ENCODE peak calls at places on chromosomes 7 and 10, in nine cellular contexts. V is stimulated activated naive CD8-positive, alpha-beta T cell treated with anti-CD3 and anti-CD28 coated beads, Interleukin-15, amount 100 ng/mL, for 72 hours; Q is GM23338; E is activated T-cell treated with anti-CD3 and anti-CD28 coated beads, Interleukin-2, amount 50 U/mL, for 72 hours; G is gastroesophageal sphincter; D is memory B cell; U is esophagus mucosa; F is Panc1; P is mucosa of descending colon. W is an unnamed sample.
A peak's percentile ranks its signal among the peaks of the same experiment; 100 is the strongest.

GRCh38 chr10:6980353-6980752 is 400.3 kb upstream of the PRKCQ start:
- ATAC-seq in V (no peak), Q (no peak), E (no peak), G (no peak), D (no peak), U (no peak), F (no peak), P (no peak), W (no peak)

GRCh38 chr10:15313844-15314243 is 57.2 kb downstream of the FAM171A1 start:
- ATAC-seq in V (no peak), Q (peak; percentile 11), E (no peak), G (peak; percentile 46), D (no peak), U (no peak), F (no peak), P (no peak), W (peak; percentile 70)

GRCh38 chr10:79103078-79103477 is 34.3 kb downstream of the ZMIZ1 start:
- ATAC-seq in V (no peak), Q (no peak), E (no peak), G (no peak), D (no peak), U (no peak), F (no peak), P (no peak), W (no peak)

GRCh38 chr10:70537398-70538194 is 59.0 kb downstream of the PALD1 start:
- ATAC-seq in V (peak; percentile 28), Q (peak; percentile 88), E (peak; percentile 26), G (no peak), D (no peak), U (peak; percentile 67), F (peak; percentile 55), P (peak; percentile 76), W (peak; percentile 44)

GRCh38 chr7:123916240-123916724 is 8.8 kb upstream of the SPAM1 start:
- ATAC-seq in V (no peak), Q (peak; percentile 95), E (no peak), G (no peak), D (no peak), U (no peak), F (no peak), P (peak; percentile 97), W (peak; percentile 78)

GRCh38 chr7:25849361-25850184 is 302.4 kb upstream of the NFE2L3 start:
- ATAC-seq in V (no peak), Q (no peak), E (no peak), G (peak; percentile 40), D (no peak), U (no peak), F (peak; percentile 40), P (peak; percentile 4), W (no peak)

GRCh38 chr10:128095023-128095752 is 31.0 kb downstream of the MKI67 start:
- ATAC-seq in V (peak; percentile 82), Q (no peak), E (peak; percentile 81), G (no peak), D (peak; percentile 99), U (no peak), F (peak; percentile 62), P (peak; percentile 78), W (no peak)

GRCh38 chr7:41912851-41913580 is 210.1 kb upstream of the INHBA start:
- ATAC-seq in V (no peak), Q (no peak), E (no peak), G (no peak), D (no peak), U (no peak), F (no peak), P (no peak), W (no peak)

GRCh38 chr7:110905773-110906566 is 185.0 kb upstream of the LRRN3 start:
- ATAC-seq in V (peak; percentile 69), Q (no peak), E (peak; percentile 35), G (no peak), D (no peak), U (no peak), F (no peak), P (no peak), W (no peak)

GRCh38 chr10:122986340-122986739 is 6.1 kb downstream of the PSTK start:
- ATAC-seq in V (no peak), Q (no peak), E (no peak), G (no peak), D (no peak), U (no peak), F (no peak), P (no peak), W (no peak)

GRCh38 chr10:107914450-107915276 is 750.2 kb upstream of the SORCS1 start:
- ATAC-seq in V (no peak), Q (peak; percentile 80), E (no peak), G (no peak), D (peak; percentile 73), U (no peak), F (no peak), P (peak; percentile 68), W (peak; percentile 81)

GRCh38 chr7:94423865-94424264 is 29.2 kb downstream of the COL1A2 start:
- ATAC-seq in V (no peak), Q (no peak), E (no peak), G (peak; percentile 75), D (no peak), U (no peak), F (no peak), P (no peak), W (peak; percentile 91)

GRCh38 chr7:65907501-65908198 is 34.8 kb downstream of the VKORC1L1 start:
- ATAC-seq in V (no peak), Q (peak; percentile 75), E (no peak), G (no peak), D (no peak), U (no peak), F (no peak), P (no peak), W (no peak)

GRCh38 chr7:105612806-105613205 is 31.5 kb upstream of the EFCAB10 start:
- ATAC-seq in V (peak; percentile 23), Q (no peak), E (no peak), G (no peak), D (no peak), U (no peak), F (no peak), P (no peak), W (no peak)

GRCh38 chr10:78353636-78354035 is 320.0 kb downstream of the RPS24 start:
- ATAC-seq in V (no peak), Q (no peak), E (no peak), G (no peak), D (no peak), U (no peak), F (no peak), P (no peak), W (no peak)

GRCh38 chr7:150788474-150789269 is 11.5 kb downstream of the TMEM176B start:
- ATAC-seq in V (no peak), Q (no peak), E (no peak), G (peak; percentile 71), D (no peak), U (no peak), F (no peak), P (peak; percentile 14), W (peak; percentile 72)

GRCh38 chr10:111360260-111360925 is 283.6 kb downstream of the ADRA2A start:
- ATAC-seq in V (peak; percentile 85), Q (peak; percentile 100), E (peak; percentile 69), G (no peak), D (peak; percentile 70), U (peak; percentile 71), F (peak; percentile 87), P (peak; percentile 90), W (no peak)

GRCh38 chr7:55484241-55484640 is 88.1 kb downstream of the VOPP1 start:
- ATAC-seq in V (peak; percentile 27), Q (no peak), E (peak; percentile 67), G (no peak), D (peak; percentile 24), U (no peak), F (no peak), P (no peak), W (no peak)

GRCh38 chr10:62638062-62638477 is 166.4 kb upstream of the ADO start:
- ATAC-seq in V (peak; percentile 0), Q (no peak), E (no peak), G (peak; percentile 62), D (peak; percentile 60), U (no peak), F (no peak), P (peak; percentile 53), W (no peak)

GRCh38 chr7:151410405-151411390 is 860 bp upstream of the WDR86 start:
- ATAC-seq in V (peak; percentile 3), Q (peak; percentile 71), E (no peak), G (peak; percentile 30), D (no peak), U (peak; percentile 13), F (peak; percentile 39), P (no peak), W (peak; percentile 64)

GRCh38 chr10:70131560-70131937 is 1.1 kb downstream of the AIFM2 start:
- ATAC-seq in V (no peak), Q (no peak), E (no peak), G (no peak), D (no peak), U (peak; percentile 4), F (peak; percentile 13), P (peak; percentile 5), W (no peak)

GRCh38 chr7:130256716-130257115 is 9.9 kb upstream of the CPA2 start:
- ATAC-seq in V (no peak), Q (peak; percentile 74), E (no peak), G (no peak), D (no peak), U (no peak), F (no peak), P (no peak), W (no peak)

GRCh38 chr7:40673285-40673684 is 538.5 kb downstream of the SUGCT start:
- ATAC-seq in V (peak; percentile 96), Q (no peak), E (peak; percentile 85), G (no peak), D (no peak), U (no peak), F (no peak), P (peak; percentile 54), W (peak; percentile 67)

GRCh38 chr10:24120651-24121050 is 88.3 kb upstream of the KIAA1217 start:
- ATAC-seq in V (peak; percentile 55), Q (no peak), E (peak; percentile 78), G (no peak), D (no peak), U (no peak), F (no peak), P (no peak), W (no peak)

GRCh38 chr7:31883761-31884164 is 186.4 kb downstream of the PDE1C start:
- ATAC-seq in V (peak; percentile 48), Q (no peak), E (no peak), G (peak; percentile 59), D (no peak), U (peak; percentile 66), F (no peak), P (peak; percentile 34), W (no peak)

W was measured in SK-N-SH treated with all-trans-retinoic acid at 6 μM for 48 hours.